ENCODE peak calls at places on chromosomes 13 and 19, in ten cellular contexts. Q is kidney tubule cell, A is GM04504, U is body of pancreas, E is astrocyte, H is caudate nucleus, L is cardiac fibroblast, M is NCI-H524, W is endothelial cell, I is occipital lobe. F is an unnamed sample.

GRCh38 chr13:58397596-58398387 is 766.2 kb downstream of the PCDH17 start:
- DNase-seq in Q (no peak), A (no peak), U (no peak), E (no peak), H (no peak), L (no peak), M (no peak), W (no peak), I (no peak), F (no peak)

GRCh38 chr19:11422163-11423068 is 3.3 kb upstream of the RGL3 start:
- DNase-seq in Q (peak), A (peak), U (peak), E (no peak), H (no peak), L (peak), M (peak), W (peak), I (no peak), F (peak)

GRCh38 chr13:36094478-36094877 is 36.7 kb downstream of the DCLK1 start:
- DNase-seq in Q (no peak), A (no peak), U (no peak), E (no peak), H (no peak), L (no peak), M (no peak), W (no peak), I (no peak), F (no peak)

GRCh38 chr19:29809795-29810503 is 1.8 kb upstream of the CCNE1 start:
- DNase-seq in Q (no peak), A (no peak), U (no peak), E (no peak), H (no peak), L (no peak), M (no peak), W (no peak), I (no peak), F (no peak)

GRCh38 chr19:1746401-1747284 is 6.7 kb upstream of the ONECUT3 start:
- DNase-seq in Q (peak), A (no peak), U (no peak), E (peak), H (no peak), L (peak), M (peak), W (no peak), I (no peak), F (no peak)

GRCh38 chr13:62537593-62537992 is 1121.9 kb upstream of the PCDH20 start:
- DNase-seq in Q (no peak), A (no peak), U (peak), E (no peak), H (no peak), L (no peak), M (no peak), W (no peak), I (no peak), F (no peak)

GRCh38 chr19:18440421-18440877 is 2.5 kb upstream of the ISYNA1 start:
- DNase-seq in Q (no peak), A (no peak), U (no peak), E (no peak), H (no peak), L (no peak), M (peak), W (no peak), I (no peak), F (peak)

GRCh38 chr19:47729799-47730520 is 15.4 kb upstream of the NOP53 start:
- DNase-seq in Q (peak), A (no peak), U (peak), E (no peak), H (peak), L (no peak), M (peak), W (peak), I (peak), F (peak)

GRCh38 chr19:2040647-2041435 is 10.2 kb downstream of the MKNK2 start:
- DNase-seq in Q (no peak), A (no peak), U (no peak), E (no peak), H (no peak), L (no peak), M (no peak), W (no peak), I (no peak), F (no peak)

GRCh38 chr13:78862460-78862859 is 203.5 kb upstream of the OBI1 start:
- DNase-seq in Q (no peak), A (no peak), U (no peak), E (no peak), H (no peak), L (no peak), M (no peak), W (no peak), I (no peak), F (no peak)

GRCh38 chr19:8004723-8005513 is 523 bp downstream of the ELAVL1 start:
- DNase-seq in Q (no peak), A (no peak), U (peak), E (no peak), H (no peak), L (peak), M (no peak), W (peak), I (no peak), F (no peak)

GRCh38 chr13:113558461-113558860 is 26.1 kb upstream of the TFDP1 start:
- DNase-seq in Q (no peak), A (no peak), U (no peak), E (no peak), H (no peak), L (no peak), M (no peak), W (no peak), I (no peak), F (no peak)

GRCh38 chr19:36604656-36605100 is 435 bp upstream of the ZNF382 start:
- DNase-seq in Q (peak), A (peak), U (peak), E (peak), H (peak), L (peak), M (peak), W (peak), I (peak), F (peak)

GRCh38 chr19:2546128-2547032 is 70.5 kb downstream of the GADD45B start:
- DNase-seq in Q (peak), A (no peak), U (peak), E (peak), H (peak), L (peak), M (no peak), W (no peak), I (peak), F (peak)

GRCh38 chr19:31676271-31677004 is 327.2 kb upstream of the TSHZ3 start:
- DNase-seq in Q (peak), A (no peak), U (no peak), E (peak), H (no peak), L (no peak), M (no peak), W (peak), I (no peak), F (peak)

GRCh38 chr19:401836-402535 is 7.0 kb downstream of the C2CD4C start:
- DNase-seq in Q (no peak), A (no peak), U (peak), E (no peak), H (no peak), L (no peak), M (no peak), W (no peak), I (no peak), F (no peak)

GRCh38 chr19:34244611-34245299 is 9.6 kb upstream of the GARRE1 start:
- DNase-seq in Q (no peak), A (no peak), U (peak), E (no peak), H (no peak), L (peak), M (no peak), W (no peak), I (no peak), F (no peak)

GRCh38 chr19:33493401-33494275 is 28.0 kb downstream of the PEPD start:
- DNase-seq in Q (no peak), A (no peak), U (no peak), E (no peak), H (no peak), L (no peak), M (no peak), W (no peak), I (no peak), F (no peak)

GRCh38 chr19:41699231-41699967 is 9.0 kb upstream of the CEACAM5 start:
- DNase-seq in Q (peak), A (no peak), U (peak), E (no peak), H (no peak), L (no peak), M (no peak), W (no peak), I (no peak), F (no peak)

GRCh38 chr13:27455331-27455855 is 5.0 kb upstream of the MTIF3 start:
- DNase-seq in Q (no peak), A (no peak), U (no peak), E (no peak), H (no peak), L (peak), M (no peak), W (no peak), I (no peak), F (no peak)

GRCh38 chr13:75312884-75313520 is 169.0 kb downstream of the TBC1D4 start:
- DNase-seq in Q (peak), A (no peak), U (no peak), E (no peak), H (no peak), L (no peak), M (no peak), W (no peak), I (no peak), F (no peak)

GRCh38 chr13:43153436-43154082 is 130.2 kb downstream of the DNAJC15 start:
- DNase-seq in Q (peak), A (peak), U (no peak), E (peak), H (no peak), L (peak), M (no peak), W (no peak), I (no peak), F (no peak)

GRCh38 chr19:42657551-42657950 is 62.8 kb upstream of the CEACAM8 start:
- DNase-seq in Q (peak), A (peak), U (no peak), E (peak), H (no peak), L (peak), M (no peak), W (no peak), I (no peak), F (no peak)

GRCh38 chr13:42847891-42848663 is 66.7 kb downstream of the FAM216B start:
- DNase-seq in Q (no peak), A (peak), U (no peak), E (no peak), H (no peak), L (peak), M (no peak), W (no peak), I (no peak), F (no peak)

GRCh38 chr19:821976-822773 is 420 bp upstream of the PLPPR3 start:
- DNase-seq in Q (no peak), A (no peak), U (no peak), E (no peak), H (no peak), L (no peak), M (no peak), W (no peak), I (no peak), F (no peak)

GRCh38 chr13:76994281-76994680 is 2.4 kb downstream of the CLN5 start:
- DNase-seq in Q (peak), A (no peak), U (no peak), E (no peak), H (no peak), L (peak), M (no peak), W (no peak), I (no peak), F (no peak)

GRCh38 chr19:23554548-23554947 is 132.5 kb downstream of the ZNF675 start:
- DNase-seq in Q (peak), A (peak), U (no peak), E (no peak), H (no peak), L (peak), M (no peak), W (no peak), I (no peak), F (no peak)

GRCh38 chr19:7690779-7691258 is 10.2 kb downstream of the TRAPPC5 start:
- DNase-seq in Q (no peak), A (no peak), U (no peak), E (no peak), H (no peak), L (no peak), M (no peak), W (no peak), I (no peak), F (no peak)

GRCh38 chr13:114067381-114067885 is 65.0 kb downstream of the RASA3 start:
- DNase-seq in Q (no peak), A (peak), U (no peak), E (peak), H (no peak), L (peak), M (no peak), W (no peak), I (no peak), F (no peak)

GRCh38 chr13:95623141-95623540 is 21.4 kb downstream of the DZIP1 start:
- DNase-seq in Q (peak), A (no peak), U (no peak), E (no peak), H (no peak), L (no peak), M (no peak), W (no peak), I (no peak), F (no peak)

GRCh38 chr19:46901701-46902401 is 41.1 kb downstream of the ARHGAP35 start:
- DNase-seq in Q (peak), A (no peak), U (no peak), E (peak), H (no peak), L (no peak), M (no peak), W (no peak), I (no peak), F (no peak)

GRCh38 chr13:49627831-49628652 is at the start of gene ARL11:
- DNase-seq in Q (no peak), A (no peak), U (peak), E (no peak), H (no peak), L (no peak), M (no peak), W (peak), I (no peak), F (peak)

GRCh38 chr19:46704379-46705076 is 12.4 kb downstream of the PRKD2 start:
- DNase-seq in Q (peak), A (no peak), U (peak), E (no peak), H (peak), L (peak), M (no peak), W (peak), I (peak), F (peak)